ENCODE peak calls at places on chromosomes 4 and X, in five cellular contexts. O is smooth muscle cell of the brain vasculature, Q is IMR-90, C is C1 segment of cervical spinal cord, T is fibroblast of the conjunctiva. U is an unnamed sample.

GRCh38 chrX:107728342-107729099 is 47.1 kb downstream of the TSC22D3 start:
- DNase-seq in O (no peak), T (no peak), C (no peak), Q (no peak), U (no peak)

GRCh38 chr4:105657117-105657765 is 51.2 kb downstream of the INTS12 start:
- DNase-seq in C (no peak), Q (no peak), O (no peak), T (no peak), U (no peak)

GRCh38 chrX:102983205-102983604 is 46.1 kb downstream of the RAB40AL start:
- DNase-seq in Q (no peak), T (no peak), C (no peak), O (no peak), U (no peak)

GRCh38 chr4:159777689-159778088 is 674.8 kb downstream of the RAPGEF2 start:
- DNase-seq in T (no peak), C (no peak), Q (no peak), O (no peak), U (no peak)

GRCh38 chr4:13248621-13249298 is 235.4 kb downstream of the RAB28 start:
- DNase-seq in T (no peak), C (no peak), Q (peak), O (no peak), U (no peak)

GRCh38 chrX:153966841-153967535 is 4.6 kb downstream of the HCFC1 start:
- DNase-seq in C (no peak), Q (peak), O (no peak), T (no peak), U (no peak)

GRCh38 chr4:6493668-6494304 is 21.4 kb upstream of the PPP2R2C start:
- DNase-seq in Q (peak), C (no peak), O (no peak), T (no peak), U (no peak)

GRCh38 chrX:24515447-24515846 is 50.4 kb downstream of the PDK3 start:
- DNase-seq in C (no peak), T (peak), O (peak), Q (peak), U (no peak)

GRCh38 chrX:15202458-15203177 is 67.3 kb downstream of the ASB9 start:
- DNase-seq in C (no peak), O (no peak), T (no peak), Q (no peak), U (no peak)

GRCh38 chr4:20603671-20604313 is 96.5 kb upstream of the PACRGL start:
- DNase-seq in Q (peak), O (no peak), T (peak), C (no peak), U (no peak)

GRCh38 chrX:115226929-115227328 is 7.0 kb downstream of the LRCH2 start:
- DNase-seq in T (peak), C (no peak), Q (peak), O (no peak), U (no peak)

GRCh38 chrX:9089652-9090051 is 55.7 kb upstream of the FAM9B start:
- DNase-seq in C (no peak), T (no peak), Q (no peak), O (no peak), U (no peak)

GRCh38 chrX:130100180-130100579 is 10.1 kb downstream of the ELF4 start:
- DNase-seq in O (no peak), Q (no peak), T (peak), C (no peak), U (no peak)

U was measured in stomach.